ENCODE peak calls at places on chromosomes 11 and 22, in six cellular contexts. K, V, L, E, H and Z are unnamed samples.

GRCh38 chr11:91160661-91161060 is 937.8 kb upstream of the CHORDC1 start:
- DNase-seq in K (no peak), V (no peak), L (no peak), E (no peak), H (no peak), Z (no peak)

GRCh38 chr11:108576523-108576922 is 17.0 kb downstream of the EXPH5 start:
- DNase-seq in K (no peak), V (no peak), L (no peak), E (no peak), H (no peak), Z (no peak)

GRCh38 chr11:106327134-106327533 is 249.7 kb downstream of the AASDHPPT start:
- DNase-seq in K (no peak), V (no peak), L (no peak), E (no peak), H (no peak), Z (no peak)

GRCh38 chr11:121023848-121024751 is at the start of gene TBCEL:
- DNase-seq in K (peak), V (peak), L (peak), E (peak), H (peak), Z (peak)

GRCh38 chr22:45493286-45493771 is 9.4 kb upstream of the FBLN1 start:
- DNase-seq in K (no peak), V (peak), L (no peak), E (no peak), H (peak), Z (no peak)

GRCh38 chr11:132296946-132297610 is 926.7 kb downstream of the NTM start:
- DNase-seq in K (no peak), V (no peak), L (no peak), E (no peak), H (no peak), Z (no peak)

GRCh38 chr11:12017865-12018453 is 9.5 kb upstream of the DKK3 start:
- DNase-seq in K (no peak), V (no peak), L (no peak), E (peak), H (peak), Z (no peak)

GRCh38 chr11:1516273-1517067 is 29.9 kb upstream of the MOB2 start:
- DNase-seq in K (peak), V (no peak), L (no peak), E (no peak), H (peak), Z (peak)

GRCh38 chr11:128709402-128709801 is 15.5 kb downstream of the FLI1 start:
- DNase-seq in K (no peak), V (no peak), L (no peak), E (peak), H (no peak), Z (no peak)

GRCh38 chr11:125675196-125675595 is 5.5 kb downstream of the ACRV1 start:
- DNase-seq in K (no peak), V (no peak), L (no peak), E (peak), H (no peak), Z (no peak)
- TF ChIP-seq POLR2A in K (no peak), V (no peak), L (no peak), E (no peak), H (no peak), Z (no peak)

DNA sequence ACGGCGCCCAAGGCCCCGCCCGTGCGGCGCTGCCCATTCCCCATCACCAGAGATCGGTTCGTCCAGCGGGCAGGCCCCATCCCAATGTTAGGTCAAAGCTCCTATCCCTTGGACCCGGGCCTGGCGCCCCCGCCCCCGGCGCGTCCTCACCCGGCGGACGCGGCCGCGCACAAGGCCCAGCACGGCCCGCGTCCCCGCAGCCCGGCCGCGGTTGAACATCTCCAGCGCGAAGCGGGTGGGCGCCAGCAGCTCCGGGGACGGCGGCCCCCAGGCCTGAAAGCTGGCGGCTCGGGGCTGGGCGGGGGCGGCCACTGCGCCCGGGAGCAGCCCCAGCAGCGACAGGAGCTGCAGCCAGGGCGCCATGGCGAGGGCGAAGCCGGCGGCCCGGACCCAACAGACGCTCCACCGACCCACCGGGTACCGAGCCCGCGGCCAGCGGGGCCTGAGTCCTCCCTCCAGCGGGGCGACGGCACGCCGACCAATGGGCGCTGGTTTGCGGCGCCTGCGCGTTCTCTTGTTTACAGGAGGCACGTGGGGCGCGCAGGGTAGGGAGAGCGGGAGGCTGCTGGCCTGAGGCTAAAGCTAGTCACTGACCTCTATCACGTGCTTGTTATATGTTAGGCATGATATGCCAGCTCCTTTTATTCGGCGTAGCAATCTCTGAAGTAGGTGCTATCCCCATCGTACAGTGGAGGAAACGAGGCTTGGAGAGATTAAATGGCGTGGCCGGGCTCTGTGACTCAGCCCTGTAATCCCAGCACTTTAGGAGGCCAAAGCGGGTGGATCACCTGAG is at the start of gene CTSF:
- DNase-seq in K (peak), V (peak), L (peak), E (peak), H (peak), Z (peak)
- TF ChIP-seq POLR2A in K (peak), V (peak), L (no peak), E (no peak), H (peak), Z (peak)

DNA sequence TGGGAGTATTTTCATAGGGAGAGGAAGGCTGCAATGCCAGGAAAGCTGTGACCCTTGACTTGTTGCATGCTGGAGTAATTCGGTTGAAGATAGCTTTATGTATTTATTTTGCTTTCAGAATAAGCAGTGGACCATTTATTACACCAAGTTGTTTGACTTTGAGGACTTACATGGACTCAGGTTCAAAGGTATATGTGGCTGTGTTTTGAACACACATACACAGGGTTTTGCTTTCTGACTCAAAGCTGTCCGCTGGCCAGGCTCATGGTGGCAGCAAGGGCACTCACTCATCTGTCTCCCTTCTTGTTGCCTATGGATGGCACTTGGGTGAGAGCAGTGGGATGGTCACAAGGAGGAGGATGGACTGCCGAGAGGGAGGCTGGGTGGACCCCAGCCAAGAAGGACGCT is 6.5 kb downstream of the TIMP3 start:
- DNase-seq in K (no peak), V (no peak), L (no peak), E (no peak), H (no peak), Z (no peak)
- TF ChIP-seq POLR2A in K (no peak), V (no peak), L (no peak), E (no peak), H (no peak), Z (no peak)

GRCh38 chr22:39472570-39473556 is 16.1 kb downstream of the MGAT3 start:
- DNase-seq in K (no peak), V (peak), L (no peak), E (no peak), H (no peak), Z (no peak)
- TF ChIP-seq POLR2A in K (no peak), V (peak), L (no peak), E (no peak), H (no peak), Z (no peak)

DNA sequence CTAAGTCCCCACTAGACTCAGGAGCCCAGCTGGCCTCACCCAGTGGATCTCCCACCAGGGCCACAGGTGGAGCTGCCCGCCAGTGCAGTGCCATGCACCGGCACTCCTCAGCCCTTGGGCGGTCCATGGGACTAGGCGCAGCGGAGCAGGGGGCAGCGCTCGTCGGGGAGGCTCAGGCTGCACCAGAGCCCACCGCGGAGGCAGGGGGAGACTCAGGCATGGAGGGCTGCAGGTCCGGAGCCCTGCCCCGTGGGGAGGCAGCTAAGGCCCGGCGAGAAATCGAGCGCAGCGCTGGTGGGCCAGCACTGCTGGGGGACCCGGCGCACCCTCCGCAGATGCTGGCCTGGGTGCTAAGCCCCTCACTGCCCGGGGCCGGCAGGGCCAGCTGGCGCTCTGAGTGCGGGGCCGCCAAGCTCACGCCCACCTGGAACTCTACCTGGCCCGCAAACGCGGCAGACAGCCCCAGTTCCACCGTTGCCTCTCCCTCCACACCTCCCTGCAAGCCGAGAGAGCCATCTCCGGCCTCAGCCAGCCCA is 1275.2 kb upstream of the CNTN5 start:
- DNase-seq in K (no peak), V (no peak), L (no peak), E (no peak), H (no peak), Z (no peak)
- TF ChIP-seq POLR2A in K (no peak), V (no peak), L (no peak), E (no peak), H (no peak), Z (no peak)

DNA sequence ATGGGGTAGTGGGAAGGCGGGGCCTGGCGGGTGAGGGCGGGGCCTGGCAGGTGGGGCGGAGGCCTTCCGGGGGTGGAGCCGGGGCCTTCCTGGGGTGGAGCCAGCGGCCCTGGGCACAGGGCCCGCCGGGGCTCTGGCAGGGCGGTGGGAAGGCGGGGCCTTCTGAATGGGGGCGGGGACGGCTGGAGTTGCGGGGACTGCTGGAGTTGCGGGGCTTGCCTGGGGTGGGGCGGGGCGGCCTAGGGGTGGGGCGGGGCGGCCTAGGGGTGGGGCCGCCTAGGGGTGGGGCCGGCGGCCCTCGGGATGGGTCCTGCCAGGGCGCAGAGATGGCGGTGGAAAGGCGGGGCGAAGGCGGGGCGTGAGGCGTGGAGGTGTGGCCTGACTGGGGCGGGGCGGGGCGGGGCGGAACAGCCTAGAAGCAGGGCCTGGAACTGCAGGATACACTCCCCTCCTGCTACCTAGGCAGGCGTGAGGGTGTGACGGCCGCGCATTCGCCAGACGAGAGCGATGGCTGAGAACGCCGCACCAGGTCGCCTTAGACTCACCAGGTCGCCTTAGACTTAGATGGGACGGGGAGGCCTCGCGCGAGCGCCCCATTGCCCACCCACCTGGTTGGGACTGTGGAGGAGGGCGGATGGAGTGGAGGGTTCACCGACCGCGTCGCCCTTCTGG is 19.3 kb downstream of the RRP7A start:
- DNase-seq in K (peak), V (peak), L (peak), E (peak), H (peak), Z (peak)
- TF ChIP-seq POLR2A in K (no peak), V (peak), L (no peak), E (no peak), H (no peak), Z (no peak)

DNA sequence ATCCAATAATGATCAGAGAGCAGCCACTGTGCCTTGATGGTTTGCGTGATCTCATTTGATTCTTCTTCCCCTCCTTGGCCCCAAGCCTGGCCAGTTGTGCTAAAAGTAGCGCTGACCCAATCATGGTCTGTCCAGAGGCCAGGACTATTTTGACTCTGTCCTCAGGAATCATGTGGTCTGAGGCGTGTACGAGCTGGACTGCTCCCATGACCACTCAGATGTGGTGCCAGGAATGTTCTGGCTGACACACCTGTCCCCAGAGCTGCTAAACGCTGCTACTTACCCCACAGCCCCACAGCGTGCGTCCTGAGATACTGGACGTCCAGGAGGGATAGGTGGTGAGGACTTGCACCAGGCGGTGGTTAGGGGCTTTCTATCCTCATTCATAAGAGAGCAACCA is 70.5 kb downstream of the FEZ1 start:
- DNase-seq in K (no peak), V (no peak), L (no peak), E (no peak), H (peak), Z (no peak)
- TF ChIP-seq POLR2A in K (no peak), V (no peak), L (no peak), E (no peak), H (no peak), Z (no peak)